ENCODE peak calls at places on chromosomes 3 and 15, in nine cellular contexts. F is stimulated activated CD8-positive, alpha-beta memory T cell treated with anti-CD3 and anti-CD28 coated beads, Interleukin-4, amount 100 ng/mL, for 1 hour; M is H4; I is ureter; A is anterior cingulate cortex; V is RPMI7951; Z is CD4-positive, alpha-beta memory T cell; L is ELR; O is uterus. W is an unnamed sample.

GRCh38 chr3:43243590-43244587 is 42.5 kb upstream of the SNRK start:
- DNase-seq in F (no peak), M (no peak), I (no peak), A (no peak), V (no peak), Z (peak; percentile 32), L (peak; percentile 24), O (no peak), W (no peak)

GRCh38 chr3:30658328-30659052 is 52.1 kb downstream of the TGFBR2 start:
- DNase-seq in F (no peak), M (peak; percentile 27), I (no peak), A (no peak), V (peak; percentile 91), Z (peak; percentile 73), L (peak; percentile 83), O (no peak), W (no peak)

GRCh38 chr3:16547958-16548357 is 34.5 kb upstream of the RFTN1 start:
- DNase-seq in F (no peak), M (no peak), I (no peak), A (no peak), V (no peak), Z (no peak), L (no peak), O (no peak), W (no peak)

GRCh38 chr15:94858449-94858848 is 627.1 kb downstream of the MCTP2 start:
- DNase-seq in F (no peak), M (no peak), I (no peak), A (no peak), V (no peak), Z (no peak), L (no peak), O (no peak), W (no peak)

GRCh38 chr3:124768812-124769211 is 38.6 kb downstream of the UMPS start:
- DNase-seq in F (no peak), M (peak; percentile 68), I (no peak), A (no peak), V (no peak), Z (no peak), L (peak; percentile 39), O (no peak), W (no peak)

GRCh38 chr3:50512131-50512530 is 8.7 kb upstream of the CACNA2D2 start:
- DNase-seq in F (no peak), M (no peak), I (no peak), A (no peak), V (no peak), Z (no peak), L (no peak), O (no peak), W (no peak)

GRCh38 chr15:56042982-56043980 is 49.9 kb upstream of the NEDD4 start:
- DNase-seq in F (peak; percentile 1), M (peak; percentile 28), I (no peak), A (no peak), V (peak; percentile 65), Z (peak; percentile 90), L (peak; percentile 2), O (no peak), W (no peak)

GRCh38 chr15:74365619-74366445 is 1.6 kb downstream of the CYP11A1 start:
- DNase-seq in F (no peak), M (no peak), I (no peak), A (no peak), V (no peak), Z (no peak), L (peak; percentile 69), O (peak; percentile 61), W (no peak)

GRCh38 chr3:32850226-32850625 is 32.4 kb downstream of the TRIM71 start:
- DNase-seq in F (no peak), M (no peak), I (no peak), A (no peak), V (peak; percentile 8), Z (no peak), L (no peak), O (no peak), W (no peak)

GRCh38 chr3:126537730-126538281 is 13.9 kb downstream of the CHST13 start:
- DNase-seq in F (no peak), M (no peak), I (no peak), A (no peak), V (no peak), Z (no peak), L (no peak), O (no peak), W (no peak)

GRCh38 chr15:34318277-34319079 is 19.1 kb downstream of the SLC12A6 start:
- DNase-seq in F (no peak), M (peak; percentile 45), I (peak; percentile 61), A (peak; percentile 29), V (peak; percentile 77), Z (peak; percentile 24), L (peak; percentile 75), O (peak; percentile 69), W (peak; percentile 83)

GRCh38 chr3:170809975-170810357 is 60.0 kb downstream of the RPL22L1 start:
- DNase-seq in F (no peak), M (peak; percentile 37), I (no peak), A (no peak), V (peak; percentile 81), Z (no peak), L (peak; percentile 84), O (no peak), W (no peak)

GRCh38 chr3:58366699-58367098 is 34.0 kb downstream of the PXK start:
- DNase-seq in F (no peak), M (no peak), I (no peak), A (no peak), V (peak; percentile 67), Z (no peak), L (no peak), O (no peak), W (no peak)

GRCh38 chr3:48595526-48596121 is 495 bp upstream of the COL7A1 start:
- DNase-seq in F (no peak), M (peak; percentile 83), I (peak; percentile 83), A (no peak), V (peak; percentile 100), Z (no peak), L (peak; percentile 98), O (peak; percentile 74), W (peak; percentile 71)